ENCODE peak calls at places on chromosomes 16 and 17, in seven cellular contexts. T, O, I, F, L, A and M are unnamed samples.
A peak's percentile ranks its signal among the peaks of the same experiment; 100 is the strongest.

GRCh38 chr17:77317091-77317519 is 176.3 kb downstream of the SEC14L1 start:
- DNase-seq in T (no peak), O (no peak), I (no peak), F (no peak), L (no peak), A (no peak), M (no peak)

GRCh38 chr16:29961479-29962343 is at the start of gene TMEM219:
- DNase-seq in T (peak; percentile 92), O (peak; percentile 84), I (peak; percentile 99), F (peak; percentile 100), L (peak; percentile 60), A (peak; percentile 91), M (peak; percentile 99)

GRCh38 chr16:17029602-17030350 is 441.0 kb downstream of the XYLT1 start:
- DNase-seq in T (no peak), O (no peak), I (no peak), F (no peak), L (no peak), A (no peak), M (no peak)

GRCh38 chr17:45980855-45981254 is 18.2 kb upstream of the STH start:
- DNase-seq in T (no peak), O (no peak), I (no peak), F (no peak), L (no peak), A (no peak), M (no peak)

GRCh38 chr16:82405696-82406095 is 221.1 kb upstream of the CDH13 start:
- DNase-seq in T (no peak), O (no peak), I (no peak), F (no peak), L (no peak), A (no peak), M (no peak)

GRCh38 chr17:57256708-57257112 is 387 bp downstream of the MSI2 start:
- DNase-seq in T (no peak), O (no peak), I (peak; percentile 48), F (peak; percentile 35), L (no peak), A (peak; percentile 49), M (no peak)

GRCh38 chr16:21167360-21167759 is 8.9 kb downstream of the LDAF1 start:
- DNase-seq in T (no peak), O (no peak), I (peak; percentile 31), F (no peak), L (peak; percentile 87), A (no peak), M (no peak)

GRCh38 chr17:69335018-69335417 is 8.1 kb upstream of the ABCA5 start:
- DNase-seq in T (no peak), O (no peak), I (peak; percentile 66), F (peak; percentile 22), L (no peak), A (no peak), M (peak; percentile 44)

GRCh38 chr16:47978491-47979490 is 177.0 kb downstream of the ABCC12 start:
- DNase-seq in T (no peak), O (no peak), I (no peak), F (no peak), L (no peak), A (no peak), M (no peak)

GRCh38 chr16:79519448-79519847 is 81.1 kb downstream of the MAF start:
- DNase-seq in T (peak; percentile 49), O (no peak), I (no peak), F (no peak), L (no peak), A (no peak), M (no peak)